ENCODE peak calls at places on chromosomes 6 and 20, in ten cellular contexts. S is SW480, U is pulmonary artery endothelial cell, L is sciatic nerve, E is tibial nerve, Y is right lobe of liver, I is iris pigment epithelial cell, A is A172, Z is NCI-H2029, M is SK-N-SH. W is an unnamed sample.
A peak's percentile ranks its signal among the peaks of the same experiment; 100 is the strongest.

GRCh38 chr6:108163644-108164536 is 1.9 kb upstream of the NR2E1 start:
- DNase-seq in S (no peak), I (no peak), Y (no peak), M (no peak), L (no peak), A (no peak), Z (no peak), E (no peak), U (no peak), W (peak; percentile 45)

GRCh38 chr20:1489764-1490436 is 1.3 kb downstream of the SIRPB2 start:
- DNase-seq in E (no peak), Z (no peak), S (no peak), M (no peak), A (no peak), U (no peak), I (no peak), Y (no peak), L (no peak), W (no peak)

GRCh38 chr20:3785240-3786125 is 1.1 kb downstream of the CENPB start:
- DNase-seq in I (no peak), M (peak; percentile 64), U (no peak), S (no peak), Y (peak; percentile 46), Z (peak; percentile 35), L (no peak), E (no peak), A (no peak), W (no peak)

GRCh38 chr6:44131880-44132279 is 4.5 kb downstream of the TMEM63B start:
- DNase-seq in M (no peak), L (no peak), U (no peak), I (no peak), Y (no peak), S (no peak), Z (peak; percentile 42), E (no peak), A (no peak), W (peak; percentile 63)

GRCh38 chr20:2330090-2330695 is 34.4 kb downstream of the TGM3 start:
- DNase-seq in S (no peak), E (no peak), U (no peak), I (no peak), M (no peak), Y (no peak), L (no peak), Z (peak; percentile 87), A (no peak), W (no peak)

GRCh38 chr20:38187512-38187911 is 22.4 kb upstream of the TGM2 start:
- DNase-seq in A (no peak), M (no peak), I (peak; percentile 45), Z (no peak), L (no peak), E (no peak), Y (peak; percentile 70), U (no peak), S (peak; percentile 48), W (peak; percentile 54)

GRCh38 chr6:40819182-40819834 is 219.7 kb downstream of the UNC5CL start:
- DNase-seq in U (no peak), L (no peak), M (no peak), I (no peak), A (no peak), Y (peak; percentile 66), S (peak; percentile 14), Z (peak; percentile 81), E (no peak), W (no peak)

GRCh38 chr6:77450924-77451323 is 12.4 kb downstream of the HTR1B start:
- DNase-seq in M (no peak), I (peak; percentile 65), L (no peak), A (no peak), S (no peak), Z (no peak), U (no peak), Y (no peak), E (no peak), W (no peak)

GRCh38 chr6:167778497-167779122 is 48.1 kb upstream of the AFDN start:
- DNase-seq in M (no peak), E (no peak), I (no peak), U (no peak), S (no peak), A (no peak), Z (no peak), Y (no peak), L (no peak), W (no peak)

GRCh38 chr20:6993526-6993925 is 226.0 kb downstream of the BMP2 start:
- DNase-seq in A (no peak), Y (no peak), S (no peak), E (no peak), Z (no peak), L (no peak), U (no peak), M (no peak), I (peak; percentile 52), W (no peak)

W was measured in H7.